ENCODE peak calls at places on chromosomes 1 and 21, in eight cellular contexts. One of them, this sample, is unnamed.

GRCh38 chr1:25106981-25107642 is 125.2 kb downstream of the SYF2 start:
- DNase-seq in nucleus accumbens: no peak
- DNase-seq in IMR-90: no peak
- DNase-seq in substantia nigra: no peak
- DNase-seq in stimulated activated CD4-positive, alpha-beta T cell treated with anti-CD3 and anti-CD28 coated beads, Interleukin-4, amount 100 ng/mL, for 48 hours: no peak
- DNase-seq in hepatocyte: no peak
- DNase-seq in right cardiac atrium: no peak
- DNase-seq in NCI-H1417: no peak
- DNase-seq in this sample: no peak

GRCh38 chr1:84851839-84852238 is 41.2 kb downstream of the LPAR3 start:
- DNase-seq in nucleus accumbens: no peak
- DNase-seq in IMR-90: peak
- DNase-seq in substantia nigra: no peak
- DNase-seq in stimulated activated CD4-positive, alpha-beta T cell treated with anti-CD3 and anti-CD28 coated beads, Interleukin-4, amount 100 ng/mL, for 48 hours: no peak
- DNase-seq in hepatocyte: peak
- DNase-seq in right cardiac atrium: no peak
- DNase-seq in NCI-H1417: no peak
- DNase-seq in this sample: no peak

GRCh38 chr1:182826892-182827291 is 12.3 kb upstream of the DHX9 start:
- DNase-seq in nucleus accumbens: no peak
- DNase-seq in IMR-90: no peak
- DNase-seq in substantia nigra: no peak
- DNase-seq in stimulated activated CD4-positive, alpha-beta T cell treated with anti-CD3 and anti-CD28 coated beads, Interleukin-4, amount 100 ng/mL, for 48 hours: no peak
- DNase-seq in hepatocyte: no peak
- DNase-seq in right cardiac atrium: no peak
- DNase-seq in NCI-H1417: no peak
- DNase-seq in this sample: no peak

GRCh38 chr1:27009601-27010197 is 3.0 kb downstream of the TENT5B start:
- DNase-seq in nucleus accumbens: no peak
- DNase-seq in IMR-90: no peak
- DNase-seq in substantia nigra: no peak
- DNase-seq in stimulated activated CD4-positive, alpha-beta T cell treated with anti-CD3 and anti-CD28 coated beads, Interleukin-4, amount 100 ng/mL, for 48 hours: no peak
- DNase-seq in hepatocyte: peak
- DNase-seq in right cardiac atrium: peak
- DNase-seq in NCI-H1417: no peak
- DNase-seq in this sample: no peak

GRCh38 chr1:113095790-113096455 is 22.9 kb downstream of the LRIG2 start:
- DNase-seq in nucleus accumbens: no peak
- DNase-seq in IMR-90: no peak
- DNase-seq in substantia nigra: no peak
- DNase-seq in stimulated activated CD4-positive, alpha-beta T cell treated with anti-CD3 and anti-CD28 coated beads, Interleukin-4, amount 100 ng/mL, for 48 hours: no peak
- DNase-seq in hepatocyte: no peak
- DNase-seq in right cardiac atrium: no peak
- DNase-seq in NCI-H1417: no peak
- DNase-seq in this sample: no peak

GRCh38 chr1:16459503-16459902 is 19.0 kb downstream of the NECAP2 start:
- DNase-seq in nucleus accumbens: peak
- DNase-seq in IMR-90: no peak
- DNase-seq in substantia nigra: peak
- DNase-seq in stimulated activated CD4-positive, alpha-beta T cell treated with anti-CD3 and anti-CD28 coated beads, Interleukin-4, amount 100 ng/mL, for 48 hours: no peak
- DNase-seq in hepatocyte: no peak
- DNase-seq in right cardiac atrium: no peak
- DNase-seq in NCI-H1417: no peak
- DNase-seq in this sample: no peak

GRCh38 chr21:36065497-36066036 is 4.3 kb upstream of the CBR1 start:
- DNase-seq in nucleus accumbens: no peak
- DNase-seq in IMR-90: peak
- DNase-seq in substantia nigra: no peak
- DNase-seq in stimulated activated CD4-positive, alpha-beta T cell treated with anti-CD3 and anti-CD28 coated beads, Interleukin-4, amount 100 ng/mL, for 48 hours: no peak
- DNase-seq in hepatocyte: peak
- DNase-seq in right cardiac atrium: no peak
- DNase-seq in NCI-H1417: no peak
- DNase-seq in this sample: no peak

GRCh38 chr1:181669209-181669608 is 185.9 kb downstream of the CACNA1E start:
- DNase-seq in nucleus accumbens: no peak
- DNase-seq in IMR-90: no peak
- DNase-seq in substantia nigra: no peak
- DNase-seq in stimulated activated CD4-positive, alpha-beta T cell treated with anti-CD3 and anti-CD28 coated beads, Interleukin-4, amount 100 ng/mL, for 48 hours: no peak
- DNase-seq in hepatocyte: no peak
- DNase-seq in right cardiac atrium: no peak
- DNase-seq in NCI-H1417: no peak
- DNase-seq in this sample: no peak

GRCh38 chr1:234839663-234840062 is 229.7 kb upstream of the IRF2BP2 start:
- DNase-seq in nucleus accumbens: no peak
- DNase-seq in IMR-90: no peak
- DNase-seq in substantia nigra: no peak
- DNase-seq in stimulated activated CD4-positive, alpha-beta T cell treated with anti-CD3 and anti-CD28 coated beads, Interleukin-4, amount 100 ng/mL, for 48 hours: no peak
- DNase-seq in hepatocyte: no peak
- DNase-seq in right cardiac atrium: no peak
- DNase-seq in NCI-H1417: no peak
- DNase-seq in this sample: no peak

GRCh38 chr1:202130275-202130646 is 7.5 kb downstream of the GPR37L1 start:
- DNase-seq in nucleus accumbens: peak
- DNase-seq in IMR-90: no peak
- DNase-seq in substantia nigra: peak
- DNase-seq in stimulated activated CD4-positive, alpha-beta T cell treated with anti-CD3 and anti-CD28 coated beads, Interleukin-4, amount 100 ng/mL, for 48 hours: no peak
- DNase-seq in hepatocyte: no peak
- DNase-seq in right cardiac atrium: no peak
- DNase-seq in NCI-H1417: peak
- DNase-seq in this sample: no peak

GRCh38 chr1:24003331-24003972 is 23.3 kb upstream of the SRSF10 start:
- DNase-seq in nucleus accumbens: no peak
- DNase-seq in IMR-90: peak
- DNase-seq in substantia nigra: no peak
- DNase-seq in stimulated activated CD4-positive, alpha-beta T cell treated with anti-CD3 and anti-CD28 coated beads, Interleukin-4, amount 100 ng/mL, for 48 hours: no peak
- DNase-seq in hepatocyte: peak
- DNase-seq in right cardiac atrium: no peak
- DNase-seq in NCI-H1417: no peak
- DNase-seq in this sample: no peak

GRCh38 chr1:213135572-213135971 is 84.5 kb downstream of the RPS6KC1 start:
- DNase-seq in nucleus accumbens: no peak
- DNase-seq in IMR-90: peak
- DNase-seq in substantia nigra: no peak
- DNase-seq in stimulated activated CD4-positive, alpha-beta T cell treated with anti-CD3 and anti-CD28 coated beads, Interleukin-4, amount 100 ng/mL, for 48 hours: no peak
- DNase-seq in hepatocyte: no peak
- DNase-seq in right cardiac atrium: no peak
- DNase-seq in NCI-H1417: no peak
- DNase-seq in this sample: no peak

GRCh38 chr21:15277498-15277897 is 212.7 kb upstream of the NRIP1 start:
- DNase-seq in nucleus accumbens: no peak
- DNase-seq in IMR-90: no peak
- DNase-seq in substantia nigra: no peak
- DNase-seq in stimulated activated CD4-positive, alpha-beta T cell treated with anti-CD3 and anti-CD28 coated beads, Interleukin-4, amount 100 ng/mL, for 48 hours: no peak
- DNase-seq in hepatocyte: no peak
- DNase-seq in right cardiac atrium: no peak
- DNase-seq in NCI-H1417: no peak
- DNase-seq in this sample: no peak

GRCh38 chr21:19523731-19524130 is 1120.1 kb upstream of the TMPRSS15 start:
- DNase-seq in nucleus accumbens: no peak
- DNase-seq in IMR-90: no peak
- DNase-seq in substantia nigra: no peak
- DNase-seq in stimulated activated CD4-positive, alpha-beta T cell treated with anti-CD3 and anti-CD28 coated beads, Interleukin-4, amount 100 ng/mL, for 48 hours: no peak
- DNase-seq in hepatocyte: no peak
- DNase-seq in right cardiac atrium: no peak
- DNase-seq in NCI-H1417: no peak
- DNase-seq in this sample: no peak

GRCh38 chr1:168636642-168637111 is 60.3 kb downstream of the XCL1 start:
- DNase-seq in nucleus accumbens: no peak
- DNase-seq in IMR-90: no peak
- DNase-seq in substantia nigra: no peak
- DNase-seq in stimulated activated CD4-positive, alpha-beta T cell treated with anti-CD3 and anti-CD28 coated beads, Interleukin-4, amount 100 ng/mL, for 48 hours: no peak
- DNase-seq in hepatocyte: peak
- DNase-seq in right cardiac atrium: no peak
- DNase-seq in NCI-H1417: no peak
- DNase-seq in this sample: no peak

GRCh38 chr21:32907521-32907920 is 118.2 kb upstream of the OLIG2 start:
- DNase-seq in nucleus accumbens: no peak
- DNase-seq in IMR-90: no peak
- DNase-seq in substantia nigra: no peak
- DNase-seq in stimulated activated CD4-positive, alpha-beta T cell treated with anti-CD3 and anti-CD28 coated beads, Interleukin-4, amount 100 ng/mL, for 48 hours: no peak
- DNase-seq in hepatocyte: no peak
- DNase-seq in right cardiac atrium: no peak
- DNase-seq in NCI-H1417: no peak
- DNase-seq in this sample: no peak

GRCh38 chr1:203570805-203571204 is 55.8 kb upstream of the ATP2B4 start:
- DNase-seq in nucleus accumbens: no peak
- DNase-seq in IMR-90: no peak
- DNase-seq in substantia nigra: no peak
- DNase-seq in stimulated activated CD4-positive, alpha-beta T cell treated with anti-CD3 and anti-CD28 coated beads, Interleukin-4, amount 100 ng/mL, for 48 hours: no peak
- DNase-seq in hepatocyte: no peak
- DNase-seq in right cardiac atrium: no peak
- DNase-seq in NCI-H1417: no peak
- DNase-seq in this sample: no peak

GRCh38 chr1:153545067-153546055 is at the start of gene S100A4:
- DNase-seq in nucleus accumbens: no peak
- DNase-seq in IMR-90: peak
- DNase-seq in substantia nigra: peak
- DNase-seq in stimulated activated CD4-positive, alpha-beta T cell treated with anti-CD3 and anti-CD28 coated beads, Interleukin-4, amount 100 ng/mL, for 48 hours: peak
- DNase-seq in hepatocyte: peak
- DNase-seq in right cardiac atrium: peak
- DNase-seq in NCI-H1417: peak
- DNase-seq in this sample: peak

GRCh38 chr1:241701483-241702290 is 49.6 kb downstream of the WDR64 start:
- DNase-seq in nucleus accumbens: no peak
- DNase-seq in IMR-90: no peak
- DNase-seq in substantia nigra: no peak
- DNase-seq in stimulated activated CD4-positive, alpha-beta T cell treated with anti-CD3 and anti-CD28 coated beads, Interleukin-4, amount 100 ng/mL, for 48 hours: no peak
- DNase-seq in hepatocyte: no peak
- DNase-seq in right cardiac atrium: no peak
- DNase-seq in NCI-H1417: no peak
- DNase-seq in this sample: no peak

GRCh38 chr1:9292361-9293240 is at the start of gene SPSB1:
- DNase-seq in nucleus accumbens: peak
- DNase-seq in IMR-90: peak
- DNase-seq in substantia nigra: peak
- DNase-seq in stimulated activated CD4-positive, alpha-beta T cell treated with anti-CD3 and anti-CD28 coated beads, Interleukin-4, amount 100 ng/mL, for 48 hours: peak
- DNase-seq in hepatocyte: peak
- DNase-seq in right cardiac atrium: peak
- DNase-seq in NCI-H1417: peak
- DNase-seq in this sample: peak

GRCh38 chr1:29555043-29555620 is 318.8 kb downstream of the PTPRU start:
- DNase-seq in nucleus accumbens: no peak
- DNase-seq in IMR-90: no peak
- DNase-seq in substantia nigra: no peak
- DNase-seq in stimulated activated CD4-positive, alpha-beta T cell treated with anti-CD3 and anti-CD28 coated beads, Interleukin-4, amount 100 ng/mL, for 48 hours: no peak
- DNase-seq in hepatocyte: no peak
- DNase-seq in right cardiac atrium: no peak
- DNase-seq in NCI-H1417: no peak
- DNase-seq in this sample: no peak

GRCh38 chr1:93753766-93754763 is 72.4 kb upstream of the BCAR3 start:
- DNase-seq in nucleus accumbens: no peak
- DNase-seq in IMR-90: peak
- DNase-seq in substantia nigra: no peak
- DNase-seq in stimulated activated CD4-positive, alpha-beta T cell treated with anti-CD3 and anti-CD28 coated beads, Interleukin-4, amount 100 ng/mL, for 48 hours: no peak
- DNase-seq in hepatocyte: no peak
- DNase-seq in right cardiac atrium: peak
- DNase-seq in NCI-H1417: no peak
- DNase-seq in this sample: no peak

GRCh38 chr1:117821782-117822447 is 107.5 kb downstream of the GDAP2 start:
- DNase-seq in nucleus accumbens: no peak
- DNase-seq in IMR-90: peak
- DNase-seq in substantia nigra: no peak
- DNase-seq in stimulated activated CD4-positive, alpha-beta T cell treated with anti-CD3 and anti-CD28 coated beads, Interleukin-4, amount 100 ng/mL, for 48 hours: no peak
- DNase-seq in hepatocyte: peak
- DNase-seq in right cardiac atrium: no peak
- DNase-seq in NCI-H1417: no peak
- DNase-seq in this sample: no peak

GRCh38 chr1:112011231-112011630 is 21.8 kb upstream of the KCND3 start:
- DNase-seq in nucleus accumbens: no peak
- DNase-seq in IMR-90: peak
- DNase-seq in substantia nigra: peak
- DNase-seq in stimulated activated CD4-positive, alpha-beta T cell treated with anti-CD3 and anti-CD28 coated beads, Interleukin-4, amount 100 ng/mL, for 48 hours: no peak
- DNase-seq in hepatocyte: peak
- DNase-seq in right cardiac atrium: peak
- DNase-seq in NCI-H1417: no peak
- DNase-seq in this sample: no peak

GRCh38 chr1:109151146-109151545 is 37.2 kb downstream of the ELAPOR1 start:
- DNase-seq in nucleus accumbens: peak
- DNase-seq in IMR-90: peak
- DNase-seq in substantia nigra: peak
- DNase-seq in stimulated activated CD4-positive, alpha-beta T cell treated with anti-CD3 and anti-CD28 coated beads, Interleukin-4, amount 100 ng/mL, for 48 hours: no peak
- DNase-seq in hepatocyte: peak
- DNase-seq in right cardiac atrium: peak
- DNase-seq in NCI-H1417: peak
- DNase-seq in this sample: no peak

GRCh38 chr1:94772230-94772641 is 47.9 kb upstream of the SLC44A3 start:
- DNase-seq in nucleus accumbens: no peak
- DNase-seq in IMR-90: peak
- DNase-seq in substantia nigra: peak
- DNase-seq in stimulated activated CD4-positive, alpha-beta T cell treated with anti-CD3 and anti-CD28 coated beads, Interleukin-4, amount 100 ng/mL, for 48 hours: no peak
- DNase-seq in hepatocyte: peak
- DNase-seq in right cardiac atrium: no peak
- DNase-seq in NCI-H1417: no peak
- DNase-seq in this sample: no peak

GRCh38 chr1:59903136-59903754 is 23.3 kb downstream of the CYP2J2 start:
- DNase-seq in nucleus accumbens: peak
- DNase-seq in IMR-90: no peak
- DNase-seq in substantia nigra: peak
- DNase-seq in stimulated activated CD4-positive, alpha-beta T cell treated with anti-CD3 and anti-CD28 coated beads, Interleukin-4, amount 100 ng/mL, for 48 hours: no peak
- DNase-seq in hepatocyte: peak
- DNase-seq in right cardiac atrium: no peak
- DNase-seq in NCI-H1417: peak
- DNase-seq in this sample: no peak

GRCh38 chr1:117060441-117061317 is 553 bp downstream of the TTF2 start:
- DNase-seq in nucleus accumbens: no peak
- DNase-seq in IMR-90: peak
- DNase-seq in substantia nigra: no peak
- DNase-seq in stimulated activated CD4-positive, alpha-beta T cell treated with anti-CD3 and anti-CD28 coated beads, Interleukin-4, amount 100 ng/mL, for 48 hours: no peak
- DNase-seq in hepatocyte: peak
- DNase-seq in right cardiac atrium: no peak
- DNase-seq in NCI-H1417: peak
- DNase-seq in this sample: no peak

GRCh38 chr1:232844791-232845190 is 39.6 kb downstream of the MAP10 start:
- DNase-seq in nucleus accumbens: no peak
- DNase-seq in IMR-90: peak
- DNase-seq in substantia nigra: no peak
- DNase-seq in stimulated activated CD4-positive, alpha-beta T cell treated with anti-CD3 and anti-CD28 coated beads, Interleukin-4, amount 100 ng/mL, for 48 hours: no peak
- DNase-seq in hepatocyte: no peak
- DNase-seq in right cardiac atrium: no peak
- DNase-seq in NCI-H1417: no peak
- DNase-seq in this sample: no peak

GRCh38 chr1:173405758-173406344 is 71.3 kb upstream of the PRDX6 start:
- DNase-seq in nucleus accumbens: no peak
- DNase-seq in IMR-90: peak
- DNase-seq in substantia nigra: no peak
- DNase-seq in stimulated activated CD4-positive, alpha-beta T cell treated with anti-CD3 and anti-CD28 coated beads, Interleukin-4, amount 100 ng/mL, for 48 hours: no peak
- DNase-seq in hepatocyte: no peak
- DNase-seq in right cardiac atrium: no peak
- DNase-seq in NCI-H1417: no peak
- DNase-seq in this sample: no peak

GRCh38 chr21:35352066-35352770 is 303.1 kb upstream of the RUNX1 start:
- DNase-seq in nucleus accumbens: no peak
- DNase-seq in IMR-90: peak
- DNase-seq in substantia nigra: no peak
- DNase-seq in stimulated activated CD4-positive, alpha-beta T cell treated with anti-CD3 and anti-CD28 coated beads, Interleukin-4, amount 100 ng/mL, for 48 hours: no peak
- DNase-seq in hepatocyte: no peak
- DNase-seq in right cardiac atrium: no peak
- DNase-seq in NCI-H1417: no peak
- DNase-seq in this sample: no peak

GRCh38 chr1:31934706-31935629 is 3.2 kb downstream of the PTP4A2 start:
- DNase-seq in nucleus accumbens: no peak
- DNase-seq in IMR-90: peak
- DNase-seq in substantia nigra: no peak
- DNase-seq in stimulated activated CD4-positive, alpha-beta T cell treated with anti-CD3 and anti-CD28 coated beads, Interleukin-4, amount 100 ng/mL, for 48 hours: no peak
- DNase-seq in hepatocyte: peak
- DNase-seq in right cardiac atrium: no peak
- DNase-seq in NCI-H1417: no peak
- DNase-seq in this sample: no peak

GRCh38 chr1:64956241-64956640 is 10.1 kb downstream of the JAK1 start:
- DNase-seq in nucleus accumbens: no peak
- DNase-seq in IMR-90: no peak
- DNase-seq in substantia nigra: no peak
- DNase-seq in stimulated activated CD4-positive, alpha-beta T cell treated with anti-CD3 and anti-CD28 coated beads, Interleukin-4, amount 100 ng/mL, for 48 hours: no peak
- DNase-seq in hepatocyte: no peak
- DNase-seq in right cardiac atrium: no peak
- DNase-seq in NCI-H1417: no peak
- DNase-seq in this sample: no peak

GRCh38 chr1:7252411-7253117 is 467.3 kb downstream of the CAMTA1 start:
- DNase-seq in nucleus accumbens: no peak
- DNase-seq in IMR-90: no peak
- DNase-seq in substantia nigra: no peak
- DNase-seq in stimulated activated CD4-positive, alpha-beta T cell treated with anti-CD3 and anti-CD28 coated beads, Interleukin-4, amount 100 ng/mL, for 48 hours: no peak
- DNase-seq in hepatocyte: no peak
- DNase-seq in right cardiac atrium: no peak
- DNase-seq in NCI-H1417: no peak
- DNase-seq in this sample: no peak